ENCODE peak calls at places on chromosomes 16 and 17, in seven cellular contexts. I is RWPE1, M is cardiac muscle cell, V is foreskin keratinocyte, G is colonic mucosa, N is sigmoid colon, O is H1. S is an unnamed sample.

GRCh38 chr17:78252111-78252634 is 20.7 kb downstream of the TMEM235 start:
- DNase-seq in I (no peak), M (no peak), V (no peak), G (peak), N (peak), O (no peak), S (no peak)

GRCh38 chr17:4154201-4154600 is 11.2 kb downstream of the CYB5D2 start:
- DNase-seq in I (no peak), M (no peak), V (peak), G (no peak), N (no peak), O (no peak), S (no peak)

GRCh38 chr17:77472837-77473214 is 332.1 kb downstream of the SEC14L1 start:
- DNase-seq in I (no peak), M (no peak), V (no peak), G (no peak), N (no peak), O (no peak), S (no peak)

GRCh38 chr17:27466748-27467375 is 10.6 kb downstream of the KSR1 start:
- DNase-seq in I (no peak), M (no peak), V (no peak), G (no peak), N (no peak), O (no peak), S (no peak)

GRCh38 chr17:44086364-44087311 is 16.1 kb downstream of the G6PC3 start:
- DNase-seq in I (peak), M (peak), V (peak), G (no peak), N (peak), O (no peak), S (peak)

GRCh38 chr17:57677301-57677700 is 67.8 kb downstream of the CCDC182 start:
- DNase-seq in I (no peak), M (no peak), V (no peak), G (peak), N (no peak), O (peak), S (no peak)

GRCh38 chr16:28182183-28182582 is 29.6 kb downstream of the XPO6 start:
- DNase-seq in I (no peak), M (no peak), V (no peak), G (no peak), N (no peak), O (no peak), S (no peak)

GRCh38 chr17:78316867-78317816 is 42.7 kb downstream of the SOCS3 start:
- DNase-seq in I (peak), M (peak), V (no peak), G (peak), N (no peak), O (peak), S (no peak)

GRCh38 chr17:80220709-80221215 is 535 bp downstream of the SLC26A11 start:
- DNase-seq in I (no peak), M (peak), V (peak), G (peak), N (peak), O (peak), S (no peak)

GRCh38 chr16:55411231-55411630 is 67.8 kb upstream of the MMP2 start:
- DNase-seq in I (no peak), M (no peak), V (no peak), G (no peak), N (no peak), O (no peak), S (no peak)

GRCh38 chr16:12016166-12016947 is 39.8 kb downstream of the SNX29 start:
- DNase-seq in I (no peak), M (peak), V (peak), G (no peak), N (no peak), O (no peak), S (no peak)

GRCh38 chr17:9928601-9929341 is 23.7 kb upstream of the RCVRN start:
- DNase-seq in I (peak), M (peak), V (peak), G (no peak), N (no peak), O (peak), S (peak)

GRCh38 chr16:12833939-12834338 is 30.3 kb upstream of the CPPED1 start:
- DNase-seq in I (peak), M (no peak), V (no peak), G (no peak), N (no peak), O (peak), S (no peak)

GRCh38 chr17:49045376-49045775 is 48.2 kb downstream of the IGF2BP1 start:
- DNase-seq in I (no peak), M (no peak), V (no peak), G (no peak), N (no peak), O (no peak), S (no peak)

GRCh38 chr16:82011199-82011641 is at the start of gene SDR42E1:
- DNase-seq in I (peak), M (no peak), V (peak), G (peak), N (no peak), O (no peak), S (no peak)

GRCh38 chr16:69112285-69113129 is 7.1 kb downstream of the HAS3 start:
- DNase-seq in I (no peak), M (peak), V (no peak), G (peak), N (peak), O (peak), S (no peak)

GRCh38 chr17:5078106-5079028 is at the start of gene ZFP3:
- DNase-seq in I (peak), M (peak), V (peak), G (peak), N (peak), O (peak), S (peak)

GRCh38 chr16:85303354-85303883 is 191.1 kb upstream of the CIBAR2 start:
- DNase-seq in I (peak), M (peak), V (peak), G (peak), N (peak), O (peak), S (no peak)

GRCh38 chr17:80270836-80271235 is 10.2 kb downstream of the RNF213 start:
- DNase-seq in I (peak), M (peak), V (no peak), G (no peak), N (no peak), O (peak), S (no peak)

GRCh38 chr16:75908301-75908700 is 182.0 kb upstream of the CPHXL start:
- DNase-seq in I (no peak), M (no peak), V (no peak), G (no peak), N (no peak), O (no peak), S (no peak)

GRCh38 chr16:86384263-86384649 is 126.1 kb upstream of the FOXF1 start:
- DNase-seq in I (no peak), M (peak), V (no peak), G (no peak), N (peak), O (no peak), S (no peak)

GRCh38 chr16:1790611-1791255 is 2.8 kb downstream of the IGFALS start:
- DNase-seq in I (no peak), M (no peak), V (no peak), G (peak), N (no peak), O (no peak), S (no peak)

GRCh38 chr17:50691550-50692447 is 15.9 kb downstream of the ANKRD40 start:
- DNase-seq in I (no peak), M (no peak), V (no peak), G (peak), N (no peak), O (no peak), S (no peak)

GRCh38 chr17:78293896-78294295 is 62.5 kb downstream of the TMEM235 start:
- DNase-seq in I (no peak), M (no peak), V (no peak), G (no peak), N (no peak), O (no peak), S (no peak)

GRCh38 chr17:78020717-78021108 is 62.2 kb downstream of the TNRC6C start:
- DNase-seq in I (no peak), M (no peak), V (no peak), G (no peak), N (no peak), O (no peak), S (no peak)

GRCh38 chr16:53529529-53529928 is 26.5 kb upstream of the AKTIP start:
- DNase-seq in I (no peak), M (no peak), V (no peak), G (no peak), N (no peak), O (no peak), S (no peak)

GRCh38 chr17:42361781-42362186 is 26.5 kb downstream of the STAT3 start:
- DNase-seq in I (no peak), M (no peak), V (no peak), G (peak), N (no peak), O (no peak), S (no peak)

GRCh38 chr17:37744961-37745800 is at the start of gene HNF1B:
- DNase-seq in I (no peak), M (no peak), V (no peak), G (peak), N (no peak), O (peak), S (no peak)

GRCh38 chr16:48561960-48562393 is 48.0 kb downstream of the N4BP1 start:
- DNase-seq in I (no peak), M (peak), V (no peak), G (no peak), N (no peak), O (no peak), S (no peak)

GRCh38 chr16:73771196-73771595 is 525.4 kb upstream of the PSMD7 start:
- DNase-seq in I (no peak), M (peak), V (no peak), G (no peak), N (no peak), O (no peak), S (no peak)

GRCh38 chr16:22001591-22001990 is 675 bp upstream of the PDZD9 start:
- DNase-seq in I (peak), M (peak), V (peak), G (no peak), N (no peak), O (no peak), S (peak)

GRCh38 chr16:21996923-21997692 is 3.8 kb downstream of the PDZD9 start:
- DNase-seq in I (no peak), M (no peak), V (no peak), G (no peak), N (no peak), O (no peak), S (no peak)

GRCh38 chr16:21994856-21995465 is 6.0 kb downstream of the PDZD9 start:
- DNase-seq in I (no peak), M (no peak), V (no peak), G (no peak), N (no peak), O (no peak), S (no peak)

GRCh38 chr16:22003195-22003594 is 2.3 kb upstream of the PDZD9 start:
- DNase-seq in I (no peak), M (no peak), V (no peak), G (no peak), N (no peak), O (no peak), S (no peak)

DNA sequence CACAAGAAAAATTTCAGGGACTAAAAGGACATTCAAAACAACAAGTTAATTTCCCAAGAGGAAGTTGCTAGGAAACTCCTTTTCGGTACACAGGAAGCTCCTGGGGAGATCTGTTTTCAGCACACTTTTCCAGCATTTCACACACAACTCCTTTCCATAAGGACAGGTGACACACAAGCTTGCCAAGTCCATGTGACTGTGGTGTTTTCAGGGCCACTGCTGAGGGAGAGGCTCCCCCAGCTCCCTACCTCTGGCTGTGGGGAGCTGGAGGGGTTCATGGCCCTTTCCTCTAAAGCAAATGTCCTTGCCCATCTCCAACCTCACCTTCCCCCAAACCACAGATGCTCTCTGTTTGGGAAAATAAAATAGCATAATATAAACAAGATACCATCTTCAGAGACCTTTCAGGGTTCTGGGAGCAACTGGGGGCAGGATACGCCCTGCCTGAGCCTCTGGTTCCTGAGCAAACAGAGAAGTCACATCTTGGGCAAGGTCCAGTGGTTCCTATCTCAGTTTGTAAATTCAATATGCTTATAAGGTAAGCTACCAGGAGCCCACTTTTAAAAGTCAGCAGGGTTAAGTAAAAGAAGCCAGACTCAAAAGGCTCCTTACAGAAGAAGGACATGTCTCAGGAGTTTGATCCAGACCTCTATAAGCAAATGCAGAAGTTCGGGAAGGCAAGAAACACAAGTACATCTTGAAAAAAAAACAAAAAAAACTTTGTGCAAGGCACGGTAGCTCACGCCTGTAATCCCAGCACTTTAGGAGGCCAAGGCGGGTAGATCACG is 3.0 kb downstream of the PDZD9 start:
- DNase-seq in I (no peak), M (peak), V (no peak), G (peak), N (no peak), O (no peak), S (no peak)
- H3K27ac ChIP-seq in I (no peak), M (no peak), V (no peak), G (no peak), N (no peak), O (no peak), S (no peak)

GRCh38 chr17:74861554-74862107 is 1.9 kb upstream of the GRIN2C start:
- DNase-seq in I (no peak), M (no peak), V (no peak), G (no peak), N (no peak), O (peak), S (no peak)
- H3K27ac ChIP-seq in I (no peak), M (no peak), V (no peak), G (no peak), N (no peak), O (no peak), S (no peak)

GRCh38 chr17:39782481-39782880 is 44.7 kb downstream of the GRB7 start:
- DNase-seq in I (peak), M (peak), V (peak), G (no peak), N (no peak), O (no peak), S (peak)
- H3K27ac ChIP-seq in I (peak), M (no peak), V (peak), G (no peak), N (no peak), O (no peak), S (peak)

GRCh38 chr17:75346906-75347305 is 57.7 kb upstream of the SLC25A19 start:
- DNase-seq in I (no peak), M (peak), V (no peak), G (no peak), N (no peak), O (no peak), S (no peak)
- H3K27ac ChIP-seq in I (peak), M (peak), V (no peak), G (no peak), N (no peak), O (peak), S (no peak)

GRCh38 chr17:17508019-17508535 is 11.9 kb upstream of the RASD1 start:
- DNase-seq in I (no peak), M (no peak), V (no peak), G (no peak), N (no peak), O (no peak), S (no peak)

GRCh38 chr17:17506181-17506741 is 10.1 kb upstream of the RASD1 start:
- DNase-seq in I (no peak), M (no peak), V (no peak), G (peak), N (no peak), O (no peak), S (no peak)

GRCh38 chr17:17506893-17507464 is 10.8 kb upstream of the RASD1 start:
- DNase-seq in I (no peak), M (no peak), V (no peak), G (peak), N (no peak), O (no peak), S (no peak)

GRCh38 chr17:17508641-17509591 is 12.7 kb upstream of the RASD1 start:
- DNase-seq in I (no peak), M (no peak), V (no peak), G (no peak), N (no peak), O (no peak), S (no peak)

GRCh38 chr17:17507465-17508011 is 11.3 kb upstream of the RASD1 start:
- DNase-seq in I (no peak), M (no peak), V (no peak), G (no peak), N (no peak), O (no peak), S (no peak)
- H3K27ac ChIP-seq in I (no peak), M (peak), V (no peak), G (no peak), N (no peak), O (no peak), S (no peak)

GRCh38 chr16:8872071-8872470 is 3.3 kb upstream of the CARHSP1 start:
- DNase-seq in I (no peak), M (no peak), V (no peak), G (no peak), N (no peak), O (no peak), S (no peak)
- H3K27ac ChIP-seq in I (peak), M (no peak), V (no peak), G (no peak), N (no peak), O (no peak), S (peak)

GRCh38 chr17:66984730-66985129 is 20.2 kb downstream of the CACNG4 start:
- DNase-seq in I (no peak), M (no peak), V (no peak), G (no peak), N (no peak), O (no peak), S (no peak)
- H3K27ac ChIP-seq in I (no peak), M (no peak), V (no peak), G (no peak), N (no peak), O (no peak), S (no peak)

DNA sequence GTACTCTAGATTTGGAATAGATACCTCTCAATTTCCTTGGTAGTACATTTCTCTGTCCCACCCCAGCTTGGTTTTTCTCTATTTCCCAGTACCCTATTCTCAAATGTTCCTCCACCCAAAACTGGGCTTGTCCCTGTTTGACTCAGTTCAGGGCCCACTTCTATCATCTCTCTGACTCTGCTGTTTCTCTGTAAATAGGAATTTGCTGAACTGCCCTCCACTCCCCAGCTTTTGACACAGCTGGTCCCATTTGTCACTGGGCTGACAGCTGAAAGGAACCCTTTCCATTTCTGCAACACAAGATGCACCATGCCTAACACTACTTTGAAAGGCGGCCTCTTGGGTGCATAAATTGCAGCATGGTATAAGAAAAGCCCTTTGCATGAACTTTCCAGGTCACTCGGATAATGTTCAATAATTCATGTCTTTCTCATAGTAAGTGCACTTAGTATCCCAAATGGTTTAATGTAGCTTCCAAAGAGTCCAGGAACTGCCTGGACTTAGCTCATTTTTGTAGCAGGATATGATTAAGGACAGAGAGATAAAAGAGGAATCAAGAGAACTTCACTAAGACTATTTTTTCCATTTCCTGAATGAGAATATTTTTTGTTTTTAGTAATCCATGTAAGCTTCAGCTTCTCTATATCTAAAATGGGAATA is 256.7 kb downstream of the CDH11 start:
- DNase-seq in I (no peak), M (peak), V (no peak), G (no peak), N (no peak), O (no peak), S (no peak)
- H3K27ac ChIP-seq in I (no peak), M (no peak), V (no peak), G (no peak), N (peak), O (no peak), S (peak)

DNA sequence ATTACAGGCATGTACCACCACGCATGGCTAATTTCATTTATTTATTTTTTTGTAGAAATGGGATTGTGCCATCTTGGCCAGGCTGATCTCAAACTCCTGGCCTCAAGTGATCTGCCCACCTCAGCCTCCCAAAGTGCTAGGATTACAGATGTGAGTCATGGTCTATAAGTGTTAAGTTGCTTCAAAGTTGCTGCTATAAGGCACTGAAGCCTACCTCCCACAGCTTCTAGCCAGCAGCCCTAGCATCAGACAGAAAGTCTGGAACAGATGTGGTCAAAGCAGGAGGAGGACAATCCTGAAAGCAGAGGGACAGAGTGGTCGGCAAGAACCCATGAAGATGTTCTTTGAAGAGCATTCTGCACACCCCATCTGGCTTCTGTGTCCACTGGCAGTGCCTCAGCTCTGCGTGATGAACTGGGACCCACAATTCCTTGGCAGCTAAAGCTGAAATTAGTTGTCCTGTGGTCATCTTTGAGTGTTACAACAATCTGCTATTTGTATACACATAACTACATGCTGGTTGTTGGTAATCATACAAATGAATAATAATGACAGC is 11.2 kb downstream of the MAP3K14 start:
- DNase-seq in I (no peak), M (peak), V (no peak), G (no peak), N (no peak), O (no peak), S (no peak)
- H3K27ac ChIP-seq in I (peak), M (no peak), V (no peak), G (peak), N (peak), O (no peak), S (no peak)